ENCODE peak calls at places on chromosomes 6 and 20, in five cellular contexts. T, Q, S, B and H are unnamed samples.

GRCh38 chr6:164286021-164286420 is 871.5 kb downstream of the QKI start:
- DNase-seq in T (no peak), Q (no peak), S (no peak), B (no peak), H (no peak)

GRCh38 chr6:127550403-127550802 is 26.6 kb upstream of the C6orf58 start:
- DNase-seq in T (no peak), Q (no peak), S (no peak), B (no peak), H (no peak)

GRCh38 chr20:48283470-48284110 is 498.3 kb upstream of the SULF2 start:
- DNase-seq in T (peak), Q (no peak), S (peak), B (peak), H (no peak)

GRCh38 chr20:42432485-42432884 is 757.2 kb downstream of the PTPRT start:
- DNase-seq in T (no peak), Q (no peak), S (no peak), B (no peak), H (no peak)

GRCh38 chr6:22082278-22082677 is 214.6 kb downstream of the PRL start:
- DNase-seq in T (peak), Q (no peak), S (no peak), B (peak), H (no peak)

GRCh38 chr6:36544228-36544627 is 3.1 kb downstream of the STK38 start:
- DNase-seq in T (no peak), Q (no peak), S (no peak), B (no peak), H (no peak)

GRCh38 chr6:159968295-159969203 is at the start of gene IGF2R:
- DNase-seq in T (peak), Q (peak), S (peak), B (peak), H (peak)

GRCh38 chr6:142946924-142947701 is 2.1 kb upstream of the HIVEP2 start:
- DNase-seq in T (peak), Q (peak), S (peak), B (peak), H (peak)

GRCh38 chr6:39189915-39190544 is 39.2 kb downstream of the KCNK5 start:
- DNase-seq in T (peak), Q (peak), S (no peak), B (peak), H (peak)

GRCh38 chr6:139369568-139370046 is 4.8 kb downstream of the CITED2 start:
- DNase-seq in T (no peak), Q (no peak), S (no peak), B (peak), H (no peak)

GRCh38 chr20:44656447-44656846 is 4.9 kb upstream of the ADA start:
- DNase-seq in T (no peak), Q (no peak), S (no peak), B (no peak), H (no peak)

GRCh38 chr6:72363844-72364740 is 257.8 kb upstream of the KCNQ5 start:
- DNase-seq in T (no peak), Q (no peak), S (no peak), B (no peak), H (no peak)

GRCh38 chr6:37032239-37032638 is 26.8 kb downstream of the FGD2 start:
- DNase-seq in T (no peak), Q (no peak), S (no peak), B (no peak), H (no peak)

GRCh38 chr6:83192456-83192855 is 609 bp downstream of the PGM3 start:
- DNase-seq in T (no peak), Q (no peak), S (no peak), B (no peak), H (no peak)

GRCh38 chr6:131038612-131039344 is 24.3 kb downstream of the EPB41L2 start:
- DNase-seq in T (no peak), Q (no peak), S (no peak), B (no peak), H (no peak)

GRCh38 chr6:111777357-111777756 is 95.9 kb downstream of the FYN start:
- DNase-seq in T (no peak), Q (no peak), S (no peak), B (no peak), H (no peak)
- TF ChIP-seq CTCF in T (no peak), Q (no peak), S (no peak), B (no peak), H (no peak)

DNA sequence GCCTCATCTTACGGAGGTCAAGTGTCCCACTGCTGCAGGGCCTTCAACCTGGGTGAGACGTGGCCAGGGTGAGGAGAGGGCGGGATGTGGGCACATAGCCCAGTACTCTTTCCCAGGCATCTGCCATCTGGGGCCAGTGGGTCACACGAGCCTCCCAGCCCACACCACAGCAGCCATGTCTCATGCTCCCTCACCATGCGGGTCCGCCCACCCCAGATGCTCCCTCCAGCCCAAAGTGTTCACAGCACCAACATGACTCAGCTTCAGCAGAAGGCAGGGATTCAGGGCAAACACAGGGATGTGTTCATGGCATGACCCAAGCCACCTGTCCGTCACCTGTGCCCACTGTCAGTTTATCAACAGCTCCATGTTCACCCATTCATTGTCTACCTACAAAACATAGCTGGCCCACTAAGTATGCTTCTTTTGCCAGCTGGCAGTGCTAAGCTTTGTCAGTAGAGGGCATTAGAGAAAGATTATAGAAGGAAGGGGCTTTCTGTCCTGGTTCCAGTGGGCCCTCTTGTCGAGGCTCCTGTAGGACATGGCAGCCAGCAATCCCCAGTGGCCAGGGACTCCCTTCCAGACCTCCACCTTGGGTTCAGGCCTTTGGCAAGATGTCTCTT is 109.2 kb downstream of the FOXF2 start:
- DNase-seq in T (no peak), Q (no peak), S (no peak), B (no peak), H (no peak)
- TF ChIP-seq CTCF in T (no peak), Q (no peak), S (no peak), B (no peak), H (no peak)

GRCh38 chr6:137926207-137926731 is 59.2 kb downstream of the TNFAIP3 start:
- DNase-seq in T (no peak), Q (no peak), S (no peak), B (no peak), H (no peak)

GRCh38 chr6:137926985-137927384 is 59.9 kb downstream of the TNFAIP3 start:
- DNase-seq in T (no peak), Q (no peak), S (no peak), B (no peak), H (no peak)

GRCh38 chr6:137925299-137925698 is 58.2 kb downstream of the TNFAIP3 start:
- DNase-seq in T (no peak), Q (no peak), S (no peak), B (no peak), H (no peak)

GRCh38 chr6:137928286-137928685 is 61.2 kb downstream of the TNFAIP3 start:
- DNase-seq in T (no peak), Q (no peak), S (no peak), B (no peak), H (no peak)

GRCh38 chr6:137927777-137928218 is 60.7 kb downstream of the TNFAIP3 start:
- DNase-seq in T (no peak), Q (no peak), S (no peak), B (no peak), H (no peak)
- TF ChIP-seq CTCF in T (no peak), Q (no peak), S (no peak), B (no peak), H (no peak)

DNA sequence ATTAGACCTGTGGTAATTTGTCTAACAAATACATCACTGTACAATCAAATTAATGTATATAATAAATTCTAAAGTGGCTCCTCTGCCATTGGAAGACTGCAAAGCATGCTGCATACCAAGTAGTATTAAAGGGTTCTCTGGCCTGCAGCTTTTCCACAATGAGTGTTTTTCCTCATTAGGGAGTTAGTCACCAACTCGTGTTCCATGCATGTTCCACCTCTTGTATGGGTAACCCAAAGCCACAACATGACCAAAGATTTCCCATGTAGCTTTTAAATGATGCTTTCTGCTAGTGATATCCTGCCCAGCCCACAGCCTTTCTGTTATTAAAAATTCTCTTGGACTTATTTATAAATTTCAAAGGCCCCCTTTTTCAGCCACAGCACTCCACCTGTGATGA is 218.7 kb downstream of the FUT9 start:
- DNase-seq in T (no peak), Q (no peak), S (no peak), B (no peak), H (no peak)
- TF ChIP-seq CTCF in T (no peak), Q (no peak), S (no peak), B (no peak), H (no peak)

GRCh38 chr6:125749112-125749863 is at the start of gene HEY2:
- DNase-seq in T (peak), Q (peak), S (peak), B (peak), H (peak)
- TF ChIP-seq CTCF in T (no peak), Q (peak), S (peak), B (no peak), H (no peak)

GRCh38 chr20:9099372-9099771 is 30.5 kb downstream of the PLCB4 start:
- DNase-seq in T (no peak), Q (no peak), S (no peak), B (no peak), H (no peak)
- TF ChIP-seq CTCF in T (no peak), Q (no peak), S (no peak), B (no peak), H (no peak)

GRCh38 chr20:63441777-63442493 is 30.5 kb downstream of the KCNQ2 start:
- DNase-seq in T (peak), Q (peak), S (no peak), B (peak), H (peak)
- TF ChIP-seq CTCF in T (no peak), Q (peak), S (no peak), B (peak), H (peak)

DNA sequence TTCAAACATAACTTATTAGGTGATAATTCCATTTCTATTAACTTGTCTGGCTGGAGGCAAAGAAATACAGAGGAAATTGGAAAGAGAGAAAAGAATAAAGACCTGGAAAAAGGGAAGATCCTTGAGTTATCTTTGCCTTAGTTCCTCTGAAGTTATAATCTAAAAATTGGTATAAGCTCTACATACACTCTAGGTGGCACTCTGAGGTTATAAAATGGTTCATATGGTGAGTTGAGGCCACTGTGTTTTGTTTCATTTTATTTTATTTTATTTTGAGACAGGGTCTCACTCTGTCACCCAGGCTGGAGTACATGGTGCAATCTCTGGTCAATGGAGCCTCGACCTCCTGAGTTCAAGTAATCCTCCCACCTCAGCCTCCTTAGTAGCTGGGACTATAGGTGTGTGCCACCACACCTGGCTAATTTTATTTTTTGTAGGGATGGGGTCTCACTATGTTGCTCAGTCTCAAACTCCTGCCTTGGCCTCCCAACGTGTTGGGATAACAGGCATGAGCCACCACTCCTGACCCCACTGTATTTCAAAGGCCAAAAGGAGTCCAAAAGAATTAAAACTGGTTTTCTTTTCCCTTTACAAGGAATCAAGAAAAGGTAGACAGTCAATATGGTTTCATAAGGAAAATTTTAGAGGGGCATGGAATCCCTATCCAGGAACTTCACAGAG is 19.4 kb downstream of the GPX6 start:
- DNase-seq in T (no peak), Q (no peak), S (no peak), B (no peak), H (no peak)
- TF ChIP-seq CTCF in T (no peak), Q (peak), S (no peak), B (no peak), H (no peak)

GRCh38 chr6:167045828-167046580 is 46.8 kb downstream of the CEP43 start:
- DNase-seq in T (no peak), Q (no peak), S (no peak), B (no peak), H (no peak)
- TF ChIP-seq CTCF in T (no peak), Q (peak), S (no peak), B (no peak), H (no peak)

DNA sequence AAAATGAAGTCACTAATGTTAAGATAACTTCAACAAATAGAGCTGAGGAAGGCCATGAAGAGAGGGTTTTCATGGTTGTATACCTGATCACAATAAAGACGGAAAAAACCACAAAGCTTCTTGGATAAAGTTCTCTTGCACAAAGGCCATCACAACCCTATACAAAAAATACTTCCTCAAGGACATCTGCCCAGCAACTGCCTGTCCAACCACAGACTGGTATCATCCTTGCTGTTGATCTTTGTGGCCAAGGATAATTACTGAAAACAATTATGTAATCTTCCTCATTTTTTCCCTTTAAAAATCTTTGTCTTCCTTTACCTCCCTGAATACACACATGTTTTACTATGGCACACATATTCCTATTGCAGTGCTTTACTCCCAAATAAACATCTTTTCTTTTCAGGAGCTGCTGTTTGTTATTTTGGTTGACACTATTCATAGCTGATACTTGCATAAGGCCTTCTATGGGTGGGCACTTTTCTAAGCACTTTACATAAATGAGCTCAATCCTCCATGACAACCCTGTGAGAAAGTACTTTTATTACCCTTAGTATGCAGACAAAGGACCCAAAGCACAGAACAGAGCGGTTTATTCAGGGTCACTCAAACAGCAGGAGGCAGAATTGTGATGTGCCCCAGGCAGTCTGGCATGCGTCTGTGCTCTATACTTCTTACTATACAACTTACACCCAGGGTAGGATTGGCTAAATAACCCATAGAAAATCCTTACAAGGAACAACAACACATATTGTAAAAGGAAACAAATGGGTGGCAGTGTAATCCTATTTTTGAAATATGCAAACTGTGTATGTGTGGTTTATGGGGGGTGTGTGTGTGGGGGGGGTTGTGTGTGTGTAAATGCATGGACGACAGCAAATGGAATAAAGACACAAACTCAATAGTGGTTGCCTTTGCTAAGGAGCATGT is 35.0 kb downstream of the SNRNP48 start:
- DNase-seq in T (no peak), Q (peak), S (no peak), B (no peak), H (no peak)
- TF ChIP-seq CTCF in T (no peak), Q (no peak), S (no peak), B (no peak), H (no peak)